ENCODE peak calls at places on chromosomes 6 and 20, in five cellular contexts. B is stimulated activated CD8-positive, alpha-beta memory T cell treated with anti-CD3 and anti-CD28 coated beads, Interleukin-12 subunit alpha, Interleukin-12 subunit beta, amount 100 ng/mL, for 4 hours; O is GM12865; V is Peyer's patch; I is lower leg skin. L is an unnamed sample.

GRCh38 chr6:84871925-84872324 is 107.5 kb upstream of the TBX18 start:
- DNase-seq in V (no peak), B (no peak), I (no peak), O (no peak), L (no peak)

GRCh38 chr6:155985660-155986138 is 530.1 kb upstream of the NOX3 start:
- DNase-seq in B (no peak), V (no peak), O (no peak), I (no peak), L (no peak)

GRCh38 chr20:47727170-47727880 is 58.0 kb downstream of the SULF2 start:
- DNase-seq in I (no peak), B (peak), O (peak), V (peak), L (no peak)

GRCh38 chr6:137044366-137045220 is at the start of gene IL20RA:
- DNase-seq in B (no peak), V (no peak), O (peak), I (peak), L (peak)

GRCh38 chr6:38773338-38773737 is 58.2 kb downstream of the DNAH8 start:
- DNase-seq in V (no peak), I (no peak), B (no peak), O (peak), L (no peak)

GRCh38 chr6:4268171-4268570 is 132.8 kb upstream of the ECI2 start:
- DNase-seq in V (no peak), O (no peak), I (no peak), B (no peak), L (no peak)

GRCh38 chr6:138864343-138864890 is 68.5 kb downstream of the ECT2L start:
- DNase-seq in V (no peak), I (no peak), O (no peak), B (no peak), L (no peak)

GRCh38 chr6:46781478-46782378 is 11.5 kb upstream of the MEP1A start:
- DNase-seq in I (no peak), O (peak), B (no peak), V (peak), L (peak)

GRCh38 chr20:57157106-57157691 is 109.2 kb downstream of the BMP7 start:
- DNase-seq in B (no peak), O (no peak), V (no peak), I (no peak), L (no peak)

GRCh38 chr20:23111307-23111943 is 25.3 kb upstream of the CD93 start:
- DNase-seq in B (no peak), V (no peak), I (no peak), O (no peak), L (no peak)

GRCh38 chr20:55947701-55948100 is 57.6 kb downstream of the CBLN4 start:
- DNase-seq in B (no peak), I (no peak), O (no peak), V (no peak), L (no peak)

GRCh38 chr6:145860562-145860961 is 46.0 kb upstream of the FBXO30 start:
- DNase-seq in B (no peak), I (no peak), O (no peak), V (no peak), L (no peak)

GRCh38 chr20:2417142-2417541 is 36.4 kb downstream of the TGM6 start:
- DNase-seq in B (no peak), V (no peak), I (no peak), O (no peak), L (no peak)

GRCh38 chr6:148869589-148869988 is 122.8 kb downstream of the UST start:
- DNase-seq in O (no peak), V (no peak), B (no peak), I (no peak), L (peak)

GRCh38 chr6:26363882-26364825 is 844 bp upstream of the BTN3A2 start:
- DNase-seq in V (no peak), O (no peak), B (no peak), I (no peak), L (no peak)

GRCh38 chr20:48635791-48636267 is 192.0 kb downstream of the PREX1 start:
- DNase-seq in I (no peak), B (peak), O (peak), V (no peak), L (peak)

GRCh38 chr20:50308513-50309279 is 118.1 kb downstream of the CEBPB start:
- DNase-seq in V (peak), I (peak), B (no peak), O (no peak), L (peak)

GRCh38 chr6:47424436-47424836 is 53.2 kb upstream of the CD2AP start:
- DNase-seq in I (no peak), B (no peak), O (no peak), V (no peak), L (no peak)

GRCh38 chr6:17202526-17202925 is 78.6 kb upstream of the RBM24 start:
- DNase-seq in O (no peak), V (no peak), I (no peak), B (no peak), L (no peak)

GRCh38 chr6:82906951-82907350 is 158.7 kb downstream of the UBE3D start:
- DNase-seq in I (no peak), B (no peak), V (no peak), O (no peak), L (peak)

GRCh38 chr20:48791666-48792071 is 36.1 kb downstream of the PREX1 start:
- DNase-seq in O (no peak), I (no peak), V (no peak), B (no peak), L (peak)

GRCh38 chr6:146944809-146945208 is 259.4 kb upstream of the STXBP5 start:
- DNase-seq in V (no peak), O (no peak), I (no peak), B (no peak), L (no peak)

GRCh38 chr20:20210327-20210726 is 157.6 kb upstream of the INSM1 start:
- DNase-seq in V (no peak), B (no peak), O (no peak), I (peak), L (no peak)

GRCh38 chr6:17842014-17842776 is 135.5 kb upstream of the NUP153 start:
- DNase-seq in I (no peak), V (no peak), B (no peak), O (no peak), L (no peak)

GRCh38 chr6:3247255-3248146 is 11.2 kb upstream of the PSMG4 start:
- DNase-seq in B (no peak), O (no peak), V (peak), I (peak), L (peak)

GRCh38 chr6:139894271-139894670 is 519.8 kb upstream of the CITED2 start:
- DNase-seq in O (no peak), B (no peak), V (no peak), I (no peak), L (no peak)

GRCh38 chr6:150301871-150302800 is 66.7 kb upstream of the IYD start:
- DNase-seq in B (no peak), O (peak), I (no peak), V (no peak), L (peak)

GRCh38 chr20:58721951-58722371 is 29.4 kb downstream of the NPEPL1 start:
- DNase-seq in I (peak), V (peak), O (no peak), B (no peak), L (peak)

L was measured in osteoblast.